ENCODE peak calls at places on chromosomes 13 and 19, in ten cellular contexts. One of them, this sample, is unnamed.

GRCh38 chr19:46471116-46471733 is at the start of gene PNMA8A:
- DNase-seq in pancreas: peak; percentile 68
- DNase-seq in thoracic aorta: peak; percentile 61
- DNase-seq in neuronal stem cell: peak; percentile 94
- DNase-seq in H9: peak; percentile 95
- DNase-seq in spleen: peak; percentile 74
- DNase-seq in osteoblast: peak; percentile 94
- DNase-seq in adrenal gland: peak; percentile 80
- DNase-seq in fibroblast of lung: peak; percentile 63
- DNase-seq in psoas muscle: peak; percentile 79
- DNase-seq in this sample: peak; percentile 62

GRCh38 chr19:51983361-51983760 is 3.3 kb downstream of the ZNF350 start:
- DNase-seq in pancreas: no peak
- DNase-seq in thoracic aorta: no peak
- DNase-seq in neuronal stem cell: no peak
- DNase-seq in H9: no peak
- DNase-seq in spleen: no peak
- DNase-seq in osteoblast: no peak
- DNase-seq in adrenal gland: no peak
- DNase-seq in fibroblast of lung: no peak
- DNase-seq in psoas muscle: no peak
- DNase-seq in this sample: no peak

GRCh38 chr13:68588623-68589022 is 1358.5 kb upstream of the PCDH9 start:
- DNase-seq in pancreas: no peak
- DNase-seq in thoracic aorta: no peak
- DNase-seq in neuronal stem cell: no peak
- DNase-seq in H9: no peak
- DNase-seq in spleen: no peak
- DNase-seq in osteoblast: no peak
- DNase-seq in adrenal gland: no peak
- DNase-seq in fibroblast of lung: no peak
- DNase-seq in psoas muscle: no peak
- DNase-seq in this sample: no peak

GRCh38 chr13:91298060-91298459 is 49.4 kb upstream of the MIR17HG start:
- DNase-seq in pancreas: no peak
- DNase-seq in thoracic aorta: no peak
- DNase-seq in neuronal stem cell: no peak
- DNase-seq in H9: no peak
- DNase-seq in spleen: no peak
- DNase-seq in osteoblast: no peak
- DNase-seq in adrenal gland: no peak
- DNase-seq in fibroblast of lung: no peak
- DNase-seq in psoas muscle: no peak
- DNase-seq in this sample: no peak

GRCh38 chr19:4583961-4584669 is 24.6 kb upstream of the SEMA6B start:
- DNase-seq in pancreas: no peak
- DNase-seq in thoracic aorta: no peak
- DNase-seq in neuronal stem cell: peak; percentile 71
- DNase-seq in H9: peak; percentile 67
- DNase-seq in spleen: peak; percentile 85
- DNase-seq in osteoblast: peak; percentile 93
- DNase-seq in adrenal gland: peak; percentile 53
- DNase-seq in fibroblast of lung: no peak
- DNase-seq in psoas muscle: no peak
- DNase-seq in this sample: no peak

GRCh38 chr13:28297341-28297740 is 159.0 kb downstream of the PAN3 start:
- DNase-seq in pancreas: no peak
- DNase-seq in thoracic aorta: no peak
- DNase-seq in neuronal stem cell: no peak
- DNase-seq in H9: peak; percentile 61
- DNase-seq in spleen: no peak
- DNase-seq in osteoblast: no peak
- DNase-seq in adrenal gland: no peak
- DNase-seq in fibroblast of lung: no peak
- DNase-seq in psoas muscle: no peak
- DNase-seq in this sample: no peak

GRCh38 chr19:48284891-48285290 is 15.0 kb downstream of the ZNF114 start:
- DNase-seq in pancreas: no peak
- DNase-seq in thoracic aorta: no peak
- DNase-seq in neuronal stem cell: no peak
- DNase-seq in H9: no peak
- DNase-seq in spleen: no peak
- DNase-seq in osteoblast: no peak
- DNase-seq in adrenal gland: no peak
- DNase-seq in fibroblast of lung: peak; percentile 41
- DNase-seq in psoas muscle: no peak
- DNase-seq in this sample: no peak

GRCh38 chr13:75258159-75258782 is 223.7 kb downstream of the TBC1D4 start:
- DNase-seq in pancreas: no peak
- DNase-seq in thoracic aorta: no peak
- DNase-seq in neuronal stem cell: peak; percentile 48
- DNase-seq in H9: no peak
- DNase-seq in spleen: no peak
- DNase-seq in osteoblast: no peak
- DNase-seq in adrenal gland: no peak
- DNase-seq in fibroblast of lung: peak; percentile 68
- DNase-seq in psoas muscle: no peak
- DNase-seq in this sample: no peak

GRCh38 chr19:4337906-4338440 is 654 bp downstream of the STAP2 start:
- DNase-seq in pancreas: no peak
- DNase-seq in thoracic aorta: no peak
- DNase-seq in neuronal stem cell: no peak
- DNase-seq in H9: no peak
- DNase-seq in spleen: no peak
- DNase-seq in osteoblast: peak; percentile 52
- DNase-seq in adrenal gland: peak; percentile 59
- DNase-seq in fibroblast of lung: no peak
- DNase-seq in psoas muscle: no peak
- DNase-seq in this sample: no peak

GRCh38 chr13:22009500-22009899 is 338.6 kb downstream of the FGF9 start:
- DNase-seq in pancreas: no peak
- DNase-seq in thoracic aorta: no peak
- DNase-seq in neuronal stem cell: no peak
- DNase-seq in H9: no peak
- DNase-seq in spleen: no peak
- DNase-seq in osteoblast: no peak
- DNase-seq in adrenal gland: no peak
- DNase-seq in fibroblast of lung: no peak
- DNase-seq in psoas muscle: no peak
- DNase-seq in this sample: no peak

GRCh38 chr13:51346397-51346796 is 6.9 kb downstream of the SERPINE3 start:
- DNase-seq in pancreas: no peak
- DNase-seq in thoracic aorta: no peak
- DNase-seq in neuronal stem cell: no peak
- DNase-seq in H9: no peak
- DNase-seq in spleen: no peak
- DNase-seq in osteoblast: no peak
- DNase-seq in adrenal gland: no peak
- DNase-seq in fibroblast of lung: no peak
- DNase-seq in psoas muscle: no peak
- DNase-seq in this sample: no peak

GRCh38 chr13:50793026-50793425 is 50.5 kb downstream of the DLEU7 start:
- DNase-seq in pancreas: no peak
- DNase-seq in thoracic aorta: no peak
- DNase-seq in neuronal stem cell: no peak
- DNase-seq in H9: no peak
- DNase-seq in spleen: no peak
- DNase-seq in osteoblast: no peak
- DNase-seq in adrenal gland: no peak
- DNase-seq in fibroblast of lung: no peak
- DNase-seq in psoas muscle: no peak
- DNase-seq in this sample: no peak

GRCh38 chr19:38070573-38070972 is 153.4 kb downstream of the DPF1 start:
- DNase-seq in pancreas: no peak
- DNase-seq in thoracic aorta: no peak
- DNase-seq in neuronal stem cell: no peak
- DNase-seq in H9: no peak
- DNase-seq in spleen: no peak
- DNase-seq in osteoblast: peak; percentile 86
- DNase-seq in adrenal gland: no peak
- DNase-seq in fibroblast of lung: peak; percentile 43
- DNase-seq in psoas muscle: no peak
- DNase-seq in this sample: no peak

GRCh38 chr19:3668331-3669133 is 31.7 kb downstream of the PIP5K1C start:
- DNase-seq in pancreas: no peak
- DNase-seq in thoracic aorta: no peak
- DNase-seq in neuronal stem cell: no peak
- DNase-seq in H9: no peak
- DNase-seq in spleen: no peak
- DNase-seq in osteoblast: no peak
- DNase-seq in adrenal gland: no peak
- DNase-seq in fibroblast of lung: no peak
- DNase-seq in psoas muscle: no peak
- DNase-seq in this sample: no peak

GRCh38 chr13:48731957-48732569 is 78.3 kb downstream of the CYSLTR2 start:
- DNase-seq in pancreas: peak; percentile 48
- DNase-seq in thoracic aorta: no peak
- DNase-seq in neuronal stem cell: peak; percentile 38
- DNase-seq in H9: peak; percentile 74
- DNase-seq in spleen: peak; percentile 87
- DNase-seq in osteoblast: no peak
- DNase-seq in adrenal gland: peak; percentile 61
- DNase-seq in fibroblast of lung: no peak
- DNase-seq in psoas muscle: peak; percentile 68
- DNase-seq in this sample: peak; percentile 59

GRCh38 chr13:33169273-33169980 is 116.1 kb downstream of the STARD13 start:
- DNase-seq in pancreas: no peak
- DNase-seq in thoracic aorta: no peak
- DNase-seq in neuronal stem cell: no peak
- DNase-seq in H9: no peak
- DNase-seq in spleen: no peak
- DNase-seq in osteoblast: peak; percentile 58
- DNase-seq in adrenal gland: no peak
- DNase-seq in fibroblast of lung: peak; percentile 78
- DNase-seq in psoas muscle: no peak
- DNase-seq in this sample: no peak

GRCh38 chr19:15954820-15955219 is 6.0 kb downstream of the OR10H4 start:
- DNase-seq in pancreas: no peak
- DNase-seq in thoracic aorta: no peak
- DNase-seq in neuronal stem cell: no peak
- DNase-seq in H9: no peak
- DNase-seq in spleen: no peak
- DNase-seq in osteoblast: no peak
- DNase-seq in adrenal gland: no peak
- DNase-seq in fibroblast of lung: no peak
- DNase-seq in psoas muscle: no peak
- DNase-seq in this sample: no peak
- H3K9me3 ChIP-seq in pancreas: no peaks in the 10 kb centered on the region
- H3K9me3 ChIP-seq in thoracic aorta: peaks cover 2% of the 10 kb centered on the region
- H3K9me3 ChIP-seq in neuronal stem cell: peaks cover 15% of the 10 kb centered on the region
- H3K9me3 ChIP-seq in H9: peaks cover 85% of the 10 kb centered on the region
- H3K9me3 ChIP-seq in spleen: no peaks in the 10 kb centered on the region
- H3K9me3 ChIP-seq in osteoblast: no peaks in the 10 kb centered on the region
- H3K9me3 ChIP-seq in adrenal gland: no peaks in the 10 kb centered on the region
- H3K9me3 ChIP-seq in fibroblast of lung: no peaks in the 10 kb centered on the region
- H3K9me3 ChIP-seq in psoas muscle: peaks cover 4% of the 10 kb centered on the region
- H3K9me3 ChIP-seq in this sample: no peaks in the 10 kb centered on the region

GRCh38 chr19:8815780-8816179 is 16.3 kb downstream of the ZNF558 start:
- DNase-seq in pancreas: no peak
- DNase-seq in thoracic aorta: no peak
- DNase-seq in neuronal stem cell: no peak
- DNase-seq in H9: no peak
- DNase-seq in spleen: no peak
- DNase-seq in osteoblast: no peak
- DNase-seq in adrenal gland: no peak
- DNase-seq in fibroblast of lung: no peak
- DNase-seq in psoas muscle: no peak
- DNase-seq in this sample: no peak
- H3K9me3 ChIP-seq in pancreas: peaks cover 4% of the 10 kb centered on the region
- H3K9me3 ChIP-seq in thoracic aorta: peaks cover 94% of the 10 kb centered on the region
- H3K9me3 ChIP-seq in neuronal stem cell: peaks cover 42% of the 10 kb centered on the region
- H3K9me3 ChIP-seq in H9: peaks cover 62% of the 10 kb centered on the region
- H3K9me3 ChIP-seq in spleen: peaks cover 100% of the 10 kb centered on the region
- H3K9me3 ChIP-seq in osteoblast: peaks cover 37% of the 10 kb centered on the region
- H3K9me3 ChIP-seq in adrenal gland: peaks cover 52% of the 10 kb centered on the region
- H3K9me3 ChIP-seq in fibroblast of lung: peaks cover 3% of the 10 kb centered on the region
- H3K9me3 ChIP-seq in psoas muscle: peaks cover 84% of the 10 kb centered on the region
- H3K9me3 ChIP-seq in this sample: peaks cover 97% of the 10 kb centered on the region

DNA sequence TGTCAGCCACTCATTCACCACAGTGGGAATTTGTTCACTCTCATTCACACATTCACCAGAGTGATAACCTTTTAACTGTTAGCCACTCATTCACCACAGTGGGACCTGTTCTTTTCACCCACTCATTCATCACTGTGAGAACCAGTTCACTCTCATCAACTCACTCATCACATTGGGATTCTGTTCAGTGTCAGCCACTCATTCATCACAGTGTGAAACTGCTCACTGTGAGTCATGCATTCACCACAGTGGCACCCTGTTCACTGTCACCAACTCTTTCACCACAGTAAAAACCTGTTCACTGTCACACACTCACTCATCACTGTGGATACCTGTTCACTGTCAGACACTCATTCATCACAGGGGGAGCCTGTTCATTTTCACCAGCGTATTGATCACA is 43.5 kb upstream of the ZNF85 start:
- DNase-seq in pancreas: no peak
- DNase-seq in thoracic aorta: no peak
- DNase-seq in neuronal stem cell: no peak
- DNase-seq in H9: no peak
- DNase-seq in spleen: no peak
- DNase-seq in osteoblast: no peak
- DNase-seq in adrenal gland: no peak
- DNase-seq in fibroblast of lung: no peak
- DNase-seq in psoas muscle: no peak
- DNase-seq in this sample: no peak
- H3K9me3 ChIP-seq in pancreas: no peaks in the 10 kb centered on the region
- H3K9me3 ChIP-seq in thoracic aorta: no peaks in the 10 kb centered on the region
- H3K9me3 ChIP-seq in neuronal stem cell: peaks cover 42% of the 10 kb centered on the region
- H3K9me3 ChIP-seq in H9: peaks cover 100% of the 10 kb centered on the region
- H3K9me3 ChIP-seq in spleen: peaks cover 93% of the 10 kb centered on the region
- H3K9me3 ChIP-seq in osteoblast: peaks cover 11% of the 10 kb centered on the region
- H3K9me3 ChIP-seq in adrenal gland: no peaks in the 10 kb centered on the region
- H3K9me3 ChIP-seq in fibroblast of lung: no peaks in the 10 kb centered on the region
- H3K9me3 ChIP-seq in psoas muscle: no peaks in the 10 kb centered on the region
- H3K9me3 ChIP-seq in this sample: peaks cover 4% of the 10 kb centered on the region

GRCh38 chr19:57572415-57572947 is 6.2 kb downstream of the ZNF416 start:
- DNase-seq in pancreas: no peak
- DNase-seq in thoracic aorta: no peak
- DNase-seq in neuronal stem cell: no peak
- DNase-seq in H9: no peak
- DNase-seq in spleen: no peak
- DNase-seq in osteoblast: peak; percentile 38
- DNase-seq in adrenal gland: no peak
- DNase-seq in fibroblast of lung: no peak
- DNase-seq in psoas muscle: no peak
- DNase-seq in this sample: no peak

GRCh38 chr19:57576661-57577060 is 2.0 kb downstream of the ZNF416 start:
- DNase-seq in pancreas: no peak
- DNase-seq in thoracic aorta: no peak
- DNase-seq in neuronal stem cell: no peak
- DNase-seq in H9: no peak
- DNase-seq in spleen: no peak
- DNase-seq in osteoblast: no peak
- DNase-seq in adrenal gland: no peak
- DNase-seq in fibroblast of lung: no peak
- DNase-seq in psoas muscle: no peak
- DNase-seq in this sample: no peak

GRCh38 chr19:57566396-57567256 is 7.0 kb upstream of the ZNF550 start:
- DNase-seq in pancreas: no peak
- DNase-seq in thoracic aorta: no peak
- DNase-seq in neuronal stem cell: no peak
- DNase-seq in H9: no peak
- DNase-seq in spleen: no peak
- DNase-seq in osteoblast: no peak
- DNase-seq in adrenal gland: no peak
- DNase-seq in fibroblast of lung: peak; percentile 54
- DNase-seq in psoas muscle: no peak
- DNase-seq in this sample: no peak

GRCh38 chr19:57570707-57571106 is 8.0 kb downstream of the ZNF416 start:
- DNase-seq in pancreas: no peak
- DNase-seq in thoracic aorta: no peak
- DNase-seq in neuronal stem cell: no peak
- DNase-seq in H9: no peak
- DNase-seq in spleen: no peak
- DNase-seq in osteoblast: no peak
- DNase-seq in adrenal gland: no peak
- DNase-seq in fibroblast of lung: no peak
- DNase-seq in psoas muscle: no peak
- DNase-seq in this sample: no peak
- H3K9me3 ChIP-seq in pancreas: no peaks in the 10 kb centered on the region
- H3K9me3 ChIP-seq in thoracic aorta: peaks cover 98% of the 10 kb centered on the region
- H3K9me3 ChIP-seq in neuronal stem cell: peaks cover 78% of the 10 kb centered on the region
- H3K9me3 ChIP-seq in H9: peaks cover 91% of the 10 kb centered on the region
- H3K9me3 ChIP-seq in spleen: peaks cover 100% of the 10 kb centered on the region
- H3K9me3 ChIP-seq in osteoblast: peaks cover 64% of the 10 kb centered on the region
- H3K9me3 ChIP-seq in adrenal gland: no peaks in the 10 kb centered on the region
- H3K9me3 ChIP-seq in fibroblast of lung: peaks cover 18% of the 10 kb centered on the region
- H3K9me3 ChIP-seq in psoas muscle: peaks cover 87% of the 10 kb centered on the region
- H3K9me3 ChIP-seq in this sample: peaks cover 100% of the 10 kb centered on the region